ENCODE peak calls at places on chromosomes 7 and 10, in nine cellular contexts. U is left cardiac atrium; A is psoas muscle; V is activated naive CD8-positive, alpha-beta T cell treated with anti-CD3 and anti-CD28 coated beads, Interleukin-2, amount 10 ng/mL, durations not matched to agents 7 days and 5 days; D is stimulated activated effector memory CD8-positive, alpha-beta T cell treated with anti-CD3 and anti-CD28 coated beads, Interleukin-12 subunit alpha, Interleukin-12 subunit beta, amount 100 ng/mL, for 72 hours; J is sciatic nerve; X is activated B cell treated with CpG ODN at 0.5 μM for 24 hours; O is heart right ventricle; R is central memory CD8-positive, alpha-beta T cell. F is an unnamed sample.

GRCh38 chr7:99617187-99617781 is 538 bp downstream of the ZSCAN25 start:
- ATAC-seq in J (no peak), O (no peak), V (no peak), A (no peak), R (no peak), D (no peak), X (no peak), U (peak), F (peak)

GRCh38 chr7:2708547-2709310 is 20.7 kb downstream of the AMZ1 start:
- ATAC-seq in J (no peak), X (no peak), V (no peak), D (no peak), O (no peak), U (no peak), R (no peak), A (no peak), F (no peak)

GRCh38 chr7:151814400-151814914 is 62.5 kb downstream of the PRKAG2 start:
- ATAC-seq in R (no peak), X (no peak), V (no peak), D (no peak), A (no peak), U (peak), O (no peak), J (no peak), F (peak)

GRCh38 chr10:7230956-7231355 is 179.9 kb downstream of the SFMBT2 start:
- ATAC-seq in X (no peak), U (no peak), A (no peak), D (no peak), R (no peak), O (no peak), V (no peak), J (no peak), F (no peak)

GRCh38 chr10:62188021-62188616 is 80.5 kb downstream of the RTKN2 start:
- ATAC-seq in J (no peak), X (no peak), R (no peak), U (no peak), V (no peak), O (no peak), A (no peak), D (peak), F (no peak)

GRCh38 chr7:92845736-92846135 is 9.4 kb upstream of the CDK6 start:
- ATAC-seq in V (no peak), O (no peak), X (no peak), A (no peak), J (no peak), R (no peak), D (no peak), U (no peak), F (no peak)

GRCh38 chr7:1591396-1591795 is 21.6 kb upstream of the PSMG3 start:
- ATAC-seq in V (no peak), J (no peak), U (no peak), O (no peak), A (no peak), X (no peak), D (no peak), R (no peak), F (no peak)

GRCh38 chr10:112728997-112729396 is 221.1 kb upstream of the TCF7L2 start:
- ATAC-seq in J (no peak), A (no peak), X (no peak), D (no peak), V (no peak), O (no peak), U (no peak), R (no peak), F (no peak)

GRCh38 chr7:108181073-108181985 is 51.2 kb upstream of the LAMB4 start:
- ATAC-seq in A (peak), J (peak), X (peak), R (no peak), U (peak), O (no peak), V (no peak), D (no peak), F (peak)

GRCh38 chr10:110259317-110259716 is 45.4 kb downstream of the SMNDC1 start:
- ATAC-seq in O (no peak), U (no peak), A (no peak), X (no peak), J (no peak), V (no peak), D (no peak), R (no peak), F (no peak)

GRCh38 chr10:93749218-93749799 is 8.4 kb upstream of the LGI1 start:
- ATAC-seq in U (peak), D (no peak), R (no peak), X (no peak), J (peak), V (no peak), O (no peak), A (no peak), F (no peak)

GRCh38 chr7:130021105-130021834 is 29.9 kb downstream of the ZC3HC1 start:
- ATAC-seq in D (no peak), O (peak), U (peak), R (no peak), X (no peak), J (no peak), A (peak), V (no peak), F (no peak)

GRCh38 chr10:29424017-29424416 is 135.1 kb downstream of the LYZL1 start:
- ATAC-seq in U (no peak), V (no peak), R (no peak), D (no peak), A (no peak), X (no peak), O (no peak), J (no peak), F (no peak)

GRCh38 chr10:35341521-35341920 is 5.2 kb downstream of the CCNY start:
- ATAC-seq in U (no peak), V (peak), A (no peak), O (no peak), J (no peak), D (peak), X (peak), R (peak), F (no peak)

GRCh38 chr7:77691892-77692491 is 4.3 kb upstream of the RSBN1L start:
- ATAC-seq in V (no peak), R (no peak), J (no peak), X (no peak), D (no peak), O (no peak), A (no peak), U (no peak), F (no peak)

GRCh38 chr7:20559883-20560282 is 55.6 kb upstream of the ABCB5 start:
- ATAC-seq in A (no peak), V (no peak), D (peak), X (no peak), J (no peak), O (no peak), R (no peak), U (no peak), F (no peak)

GRCh38 chr7:107023522-107024149 is 20.9 kb upstream of the PRKAR2B start:
- ATAC-seq in D (no peak), O (no peak), U (no peak), R (no peak), J (peak), V (no peak), A (no peak), X (no peak), F (no peak)

GRCh38 chr10:95256268-95256667 is 34.5 kb downstream of the PDLIM1 start:
- ATAC-seq in J (no peak), A (no peak), V (no peak), R (no peak), D (no peak), O (no peak), X (no peak), U (no peak), F (no peak)